ENCODE peak calls at places on chromosomes 16 and 17, in eight cellular contexts. B is Peyer's patch, R is lower lobe of right lung, M is stomach, T is A549, L is GM12865, W is ovary, C is brain microvascular endothelial cell. D is an unnamed sample.

GRCh38 chr16:27398894-27399853 is 2.8 kb upstream of the IL21R start:
- DNase-seq in B (no peak), R (no peak), M (no peak), T (no peak), L (peak; percentile 90), W (no peak), C (no peak), D (no peak)

GRCh38 chr17:80101946-80102706 is 745 bp downstream of the GAA start:
- DNase-seq in B (no peak), R (no peak), M (no peak), T (no peak), L (peak; percentile 20), W (peak; percentile 16), C (peak; percentile 16), D (peak; percentile 43)

GRCh38 chr17:2082003-2082862 is 27.3 kb downstream of the HIC1 start:
- DNase-seq in B (no peak), R (peak; percentile 20), M (no peak), T (no peak), L (no peak), W (no peak), C (no peak), D (peak; percentile 64)

GRCh38 chr17:40518401-40519088 is 17.1 kb upstream of the TNS4 start:
- DNase-seq in B (peak; percentile 62), R (no peak), M (no peak), T (peak; percentile 88), L (no peak), W (no peak), C (no peak), D (peak; percentile 40)

GRCh38 chr17:72850410-72850809 is 242.1 kb downstream of the SLC39A11 start:
- DNase-seq in B (no peak), R (no peak), M (no peak), T (peak; percentile 18), L (no peak), W (no peak), C (peak; percentile 63), D (peak; percentile 81)

GRCh38 chr16:84942786-84943185 is 68.5 kb downstream of the ZDHHC7 start:
- DNase-seq in B (no peak), R (no peak), M (no peak), T (no peak), L (no peak), W (no peak), C (peak; percentile 44), D (peak; percentile 36)

GRCh38 chr17:74603032-74603635 is 11.1 kb upstream of the CD300LD start:
- DNase-seq in B (no peak), R (no peak), M (no peak), T (no peak), L (no peak), W (no peak), C (no peak), D (no peak)

GRCh38 chr16:31202402-31203385 is at the start of gene PYCARD:
- DNase-seq in B (peak; percentile 86), R (peak; percentile 89), M (peak; percentile 45), T (peak; percentile 35), L (peak; percentile 61), W (peak; percentile 34), C (no peak), D (peak; percentile 38)

GRCh38 chr17:7440823-7441174 is 1.5 kb downstream of the FGF11 start:
- DNase-seq in B (no peak), R (no peak), M (no peak), T (no peak), L (peak; percentile 51), W (no peak), C (no peak), D (no peak)

DNA sequence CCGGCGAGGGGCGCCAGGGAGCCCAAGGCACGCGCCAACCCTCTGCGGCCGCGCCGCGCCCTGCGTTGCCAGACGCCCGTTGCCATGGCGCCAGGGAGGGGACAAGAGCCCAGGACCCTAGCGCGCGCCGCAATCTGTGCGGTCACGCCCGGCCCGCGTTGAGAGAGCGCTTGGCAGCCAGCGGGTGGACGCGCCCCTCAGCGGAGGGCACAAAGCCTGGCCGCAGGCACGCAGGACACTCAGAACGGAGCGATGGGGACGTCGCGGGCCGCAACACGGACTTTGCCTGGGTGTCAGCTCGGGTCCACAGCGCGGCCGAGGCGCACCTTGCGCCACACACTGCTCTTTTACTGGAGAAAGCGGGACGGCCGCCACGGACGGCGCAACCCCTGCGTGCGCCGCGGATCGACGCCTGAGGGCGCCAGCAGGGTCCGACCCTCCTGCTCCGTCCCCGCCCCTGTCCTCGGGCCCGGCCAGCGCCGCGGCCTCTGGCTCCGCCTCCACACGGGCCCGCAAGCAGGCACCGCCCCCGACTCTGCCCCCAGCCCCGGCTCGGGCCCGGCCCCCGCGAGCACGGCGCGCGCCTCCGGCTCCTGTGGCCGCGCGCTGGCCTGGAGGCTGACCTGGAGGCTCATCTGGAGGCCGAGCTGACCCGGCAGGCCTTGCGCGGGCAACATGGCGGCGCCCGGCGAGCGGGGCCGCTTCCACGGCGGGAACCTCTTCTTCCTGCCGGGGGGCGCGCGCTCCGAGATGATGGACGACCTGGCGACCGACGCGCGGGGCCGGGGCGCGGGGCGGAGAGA is at the start of gene GFER:
- DNase-seq in B (peak; percentile 96), R (peak; percentile 93), M (peak; percentile 91), T (peak; percentile 96), L (peak; percentile 95), W (peak; percentile 82), C (peak; percentile 82), D (peak; percentile 98)
- TF ChIP-seq CTCF in B (no peak), R (peak; percentile 58), M (no peak), T (peak; percentile 50), L (peak; percentile 45), W (no peak), C (peak; percentile 35), D (peak; percentile 18)

GRCh38 chr17:50469005-50469605 is 425 bp upstream of the CHAD start:
- DNase-seq in B (no peak), R (no peak), M (no peak), T (no peak), L (no peak), W (no peak), C (no peak), D (no peak)
- H3K4me3 ChIP-seq in B (peak overlapping the region; percentile 32), R (peak overlapping the region; percentile 32), M (peak overlapping the region; percentile 34), T (no peak overlapping the region), L (no peak overlapping the region), W (peak overlapping the region; percentile 24), C (peak overlapping the region; percentile 40), D (peak overlapping the region; percentile 22)

DNA sequence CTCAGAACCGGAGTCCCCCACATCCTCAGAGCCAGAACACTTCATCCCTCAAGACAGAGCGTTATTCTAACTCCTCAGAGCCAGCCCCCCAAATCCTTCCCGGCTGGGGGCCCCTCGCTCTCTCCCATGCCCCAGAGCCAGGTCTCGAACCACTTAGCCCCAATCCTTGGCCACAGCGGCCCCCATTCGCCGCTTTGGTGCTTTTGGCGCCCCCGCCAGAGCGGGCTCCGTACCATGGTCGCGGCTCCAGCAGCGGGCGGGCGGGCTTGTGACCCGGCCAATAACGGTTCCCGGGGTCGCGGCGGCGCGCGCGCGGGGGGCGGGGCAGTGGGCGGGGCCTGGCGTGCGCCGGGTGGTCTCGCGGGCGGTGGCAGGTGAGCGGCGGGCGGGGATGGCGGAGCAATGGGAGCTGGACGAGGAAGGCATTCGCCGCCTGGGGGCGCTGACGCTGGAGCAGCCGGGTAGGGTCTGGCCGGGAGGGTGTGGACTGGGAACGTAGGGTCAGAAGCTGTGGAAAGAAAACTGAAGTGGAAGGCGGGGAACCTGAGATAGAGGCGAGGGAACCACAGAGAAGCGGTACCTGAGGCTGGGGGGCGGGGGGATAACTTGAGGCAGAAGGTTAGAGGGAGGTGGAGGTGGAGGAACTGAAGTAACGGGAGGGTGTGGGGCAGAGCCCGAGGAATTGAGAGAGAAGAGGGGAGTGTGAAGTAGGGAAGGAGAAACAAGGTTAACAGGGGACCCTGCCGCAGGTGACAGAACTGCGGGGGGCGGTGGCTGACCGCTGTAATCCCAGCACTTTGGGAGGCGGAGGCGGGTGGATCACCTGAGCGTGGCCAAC is at the start of the genes KCTD19 and LRRC36:
- DNase-seq in B (peak; percentile 83), R (peak; percentile 84), M (peak; percentile 78), T (peak; percentile 80), L (peak; percentile 43), W (peak; percentile 71), C (no peak), D (peak; percentile 56)
- TF ChIP-seq CTCF in B (no peak), R (peak; percentile 43), M (no peak), T (peak; percentile 62), L (peak; percentile 47), W (peak; percentile 43), C (peak; percentile 63), D (peak; percentile 28)

DNA sequence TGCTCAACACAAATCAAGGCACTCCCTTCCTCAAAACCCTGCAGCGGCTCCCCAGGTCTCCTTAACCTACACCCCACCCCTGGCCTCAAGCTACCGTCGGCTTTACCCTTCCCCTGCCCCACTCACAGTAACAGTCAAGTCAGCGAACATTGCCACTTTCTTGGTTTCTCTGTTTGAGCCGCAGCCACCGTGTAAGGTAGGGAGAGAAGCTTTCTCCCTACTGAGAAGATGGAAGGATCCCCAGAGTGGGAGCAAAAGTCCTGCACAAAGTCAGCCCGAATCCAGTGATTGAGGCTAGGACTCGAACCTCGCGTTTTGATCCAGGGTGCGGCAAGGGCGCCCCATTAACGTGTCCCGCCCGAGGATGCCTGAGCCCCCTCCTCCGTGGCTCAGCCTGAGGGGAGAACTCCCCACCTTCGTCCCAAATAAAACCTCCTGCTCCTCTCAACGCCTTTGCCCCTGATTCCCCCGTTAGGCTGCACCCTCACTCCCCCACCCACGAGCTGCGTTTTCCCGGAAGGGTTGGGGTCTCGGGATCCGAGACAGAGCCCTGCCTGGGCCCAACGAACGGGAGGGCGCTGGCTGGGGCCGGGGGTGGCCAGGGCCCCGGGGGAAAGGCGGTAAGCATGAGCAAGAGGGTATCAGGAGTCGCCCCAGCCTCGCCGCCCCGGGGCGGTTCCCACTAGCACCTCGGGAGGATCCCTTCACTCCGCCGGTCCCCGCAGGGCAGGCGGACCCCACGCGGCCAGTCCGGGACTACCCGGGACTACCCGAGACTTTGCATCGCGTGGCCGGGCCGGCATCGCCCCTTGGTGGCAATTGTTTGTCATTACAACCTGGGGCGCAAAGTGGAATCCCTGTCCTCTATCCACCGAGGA is 9.9 kb upstream of the NAGS start:
- DNase-seq in B (peak; percentile 76), R (peak; percentile 80), M (peak; percentile 72), T (peak; percentile 71), L (peak; percentile 51), W (peak; percentile 63), C (peak; percentile 56), D (no peak)
- H3K4me3 ChIP-seq in B (peak overlapping the region; percentile 32), R (peak overlapping the region; percentile 17), M (peak overlapping the region; percentile 33), T (peak overlapping the region; percentile 45), L (no peak overlapping the region), W (peak overlapping the region; percentile 34), C (peak overlapping the region; percentile 41), D (peak overlapping the region; percentile 43)

D was measured in foreskin fibroblast.